ENCODE peak calls at places on chromosomes 1 and 21, in four cellular contexts. C is neural progenitor cell, B is GM23338, Y is mammary epithelial cell. T is an unnamed sample. For H3K4me1, the result is how much of the 10 kb centered on the place peaks cover.

GRCh38 chr1:3297756-3298155 is 156.7 kb upstream of the ARHGEF16 start:
- DNase-seq in C (no peak), B (no peak), Y (no peak), T (no peak)

GRCh38 chr1:24769656-24770651 is 24.7 kb downstream of the CLIC4 start:
- DNase-seq in C (no peak), B (no peak), Y (peak), T (peak)

GRCh38 chr1:155126494-155127104 is 1.1 kb upstream of the EFNA1 start:
- DNase-seq in C (peak), B (peak), Y (no peak), T (peak)

GRCh38 chr1:41802532-41803501 is 115.9 kb downstream of the HIVEP3 start:
- DNase-seq in C (no peak), B (no peak), Y (peak), T (no peak)

GRCh38 chr1:31576201-31576669 is at the start of gene TINAGL1:
- DNase-seq in C (peak), B (peak), Y (peak), T (no peak)

GRCh38 chr1:89660086-89660946 is 27.4 kb downstream of the LRRC8C start:
- DNase-seq in C (no peak), B (no peak), Y (no peak), T (no peak)

GRCh38 chr1:3323021-3323790 is 131.3 kb upstream of the ARHGEF16 start:
- DNase-seq in C (peak), B (no peak), Y (no peak), T (no peak)

GRCh38 chr1:56901720-56902119 is 47.1 kb downstream of the C8A start:
- DNase-seq in C (peak), B (no peak), Y (no peak), T (no peak)

GRCh38 chr1:29420196-29420595 is 183.9 kb downstream of the PTPRU start:
- DNase-seq in C (no peak), B (no peak), Y (no peak), T (no peak)

GRCh38 chr1:87478231-87478630 is 149.6 kb downstream of the LMO4 start:
- DNase-seq in C (peak), B (peak), Y (peak), T (peak)

GRCh38 chr1:116386042-116386441 is 13.0 kb downstream of the ATP1A1 start:
- DNase-seq in C (no peak), B (no peak), Y (no peak), T (no peak)

GRCh38 chr1:209670441-209671082 is 4.7 kb upstream of the G0S2 start:
- DNase-seq in C (no peak), B (no peak), Y (peak), T (no peak)

GRCh38 chr1:69404486-69404885 is 163.2 kb upstream of the LRRC7 start:
- DNase-seq in C (no peak), B (no peak), Y (no peak), T (no peak)

GRCh38 chr1:19533626-19534025 is 48.3 kb upstream of the CAPZB start:
- DNase-seq in C (no peak), B (no peak), Y (no peak), T (no peak)

GRCh38 chr1:12714710-12715500 is 1.0 kb upstream of the AADACL3 start:
- DNase-seq in C (no peak), B (no peak), Y (no peak), T (no peak)

GRCh38 chr1:21012937-21013336 is 163.8 kb downstream of the EIF4G3 start:
- DNase-seq in C (peak), B (no peak), Y (no peak), T (peak)

GRCh38 chr1:226892534-226892895 is 22.1 kb downstream of the PSEN2 start:
- DNase-seq in C (no peak), B (no peak), Y (no peak), T (no peak)

GRCh38 chr1:12556368-12556930 is 61.6 kb downstream of the DHRS3 start:
- DNase-seq in C (peak), B (peak), Y (no peak), T (no peak)

GRCh38 chr1:99546432-99547416 is 99.2 kb upstream of the PALMD start:
- DNase-seq in C (no peak), B (no peak), Y (no peak), T (no peak)

GRCh38 chr1:34057751-34058150 is 107.3 kb downstream of the CSMD2 start:
- DNase-seq in C (no peak), B (no peak), Y (no peak), T (no peak)

GRCh38 chr21:38507374-38507942 is 9.2 kb upstream of the ERG start:
- DNase-seq in C (no peak), B (no peak), Y (no peak), T (no peak)

GRCh38 chr1:228935855-228936727 is 200.8 kb downstream of the RHOU start:
- DNase-seq in C (no peak), B (no peak), Y (no peak), T (no peak)

GRCh38 chr1:175889044-175889443 is 145.6 kb upstream of the TNR start:
- DNase-seq in C (no peak), B (no peak), Y (no peak), T (no peak)

GRCh38 chr1:59976194-59977074 is 49.9 kb upstream of the CYP2J2 start:
- DNase-seq in C (peak), B (peak), Y (peak), T (peak)

GRCh38 chr1:214551436-214552173 is at the start of gene PTPN14:
- DNase-seq in C (peak), B (peak), Y (peak), T (peak)

GRCh38 chr1:111446967-111447892 is 1.8 kb downstream of the WDR77 start:
- DNase-seq in C (no peak), B (no peak), Y (peak), T (no peak)

GRCh38 chr1:178055779-178056471 is 38.0 kb upstream of the RASAL2 start:
- DNase-seq in C (peak), B (no peak), Y (no peak), T (no peak)

GRCh38 chr1:35657851-35658250 is 16.5 kb upstream of the PSMB2 start:
- DNase-seq in C (no peak), B (no peak), Y (no peak), T (no peak)

GRCh38 chr1:172003766-172004530 is 162.7 kb downstream of the DNM3 start:
- DNase-seq in C (no peak), B (no peak), Y (peak), T (no peak)

GRCh38 chr1:225746361-225747179 is 31.1 kb upstream of the SRP9 start:
- DNase-seq in C (peak), B (peak), Y (peak), T (peak)

GRCh38 chr1:221078260-221078965 is 199.2 kb downstream of the HLX start:
- DNase-seq in C (no peak), B (no peak), Y (no peak), T (no peak)

GRCh38 chr1:11802616-11802972 is 3.2 kb downstream of the MTHFR start:
- DNase-seq in C (peak), B (peak), Y (no peak), T (no peak)

GRCh38 chr21:35015435-35016024 is 33.6 kb downstream of the RUNX1 start:
- DNase-seq in C (no peak), B (no peak), Y (no peak), T (no peak)

DNA sequence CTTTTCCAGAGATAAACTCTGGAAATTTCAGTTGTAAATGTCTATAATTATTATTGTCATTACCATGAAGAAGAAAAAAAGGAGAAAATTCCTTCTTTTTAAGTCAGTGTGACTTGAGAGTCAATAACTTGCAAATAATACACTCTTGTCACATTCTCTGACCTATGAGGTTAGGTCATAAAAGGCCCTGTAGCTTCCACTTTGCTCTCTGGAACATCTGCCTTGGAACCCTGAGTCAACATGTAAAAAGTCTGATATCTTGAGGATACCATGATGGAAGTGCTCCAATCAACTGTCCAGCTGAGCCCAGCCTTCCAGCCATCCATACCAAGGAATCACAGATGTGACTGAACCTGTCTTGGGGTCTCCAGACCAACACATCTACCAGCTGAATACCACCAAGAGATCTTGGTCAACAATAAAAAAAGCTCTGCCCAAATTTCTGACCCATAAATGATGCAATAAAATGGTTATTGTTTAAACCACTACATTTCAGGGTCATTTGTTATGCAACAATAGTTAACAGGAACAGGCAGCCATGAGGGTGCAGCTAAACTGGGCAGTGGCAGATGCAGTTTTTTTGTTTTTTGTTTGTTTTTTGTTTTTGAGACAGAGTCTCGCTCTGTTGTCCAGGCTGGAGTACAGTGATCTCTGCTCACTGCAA is 10.3 kb downstream of the DMRTA2 start:
- DNase-seq in C (no peak), B (no peak), Y (no peak), T (no peak)
- H3K27ac ChIP-seq in C (no peak), B (no peak), Y (no peak), T (no peak)

GRCh38 chr1:54402896-54403295 is 3.3 kb downstream of the SSBP3 start:
- DNase-seq in C (no peak), B (no peak), Y (peak), T (no peak)
- H3K4me1 ChIP-seq in C (under half), B (under half), Y (under half), T (under half)

DNA sequence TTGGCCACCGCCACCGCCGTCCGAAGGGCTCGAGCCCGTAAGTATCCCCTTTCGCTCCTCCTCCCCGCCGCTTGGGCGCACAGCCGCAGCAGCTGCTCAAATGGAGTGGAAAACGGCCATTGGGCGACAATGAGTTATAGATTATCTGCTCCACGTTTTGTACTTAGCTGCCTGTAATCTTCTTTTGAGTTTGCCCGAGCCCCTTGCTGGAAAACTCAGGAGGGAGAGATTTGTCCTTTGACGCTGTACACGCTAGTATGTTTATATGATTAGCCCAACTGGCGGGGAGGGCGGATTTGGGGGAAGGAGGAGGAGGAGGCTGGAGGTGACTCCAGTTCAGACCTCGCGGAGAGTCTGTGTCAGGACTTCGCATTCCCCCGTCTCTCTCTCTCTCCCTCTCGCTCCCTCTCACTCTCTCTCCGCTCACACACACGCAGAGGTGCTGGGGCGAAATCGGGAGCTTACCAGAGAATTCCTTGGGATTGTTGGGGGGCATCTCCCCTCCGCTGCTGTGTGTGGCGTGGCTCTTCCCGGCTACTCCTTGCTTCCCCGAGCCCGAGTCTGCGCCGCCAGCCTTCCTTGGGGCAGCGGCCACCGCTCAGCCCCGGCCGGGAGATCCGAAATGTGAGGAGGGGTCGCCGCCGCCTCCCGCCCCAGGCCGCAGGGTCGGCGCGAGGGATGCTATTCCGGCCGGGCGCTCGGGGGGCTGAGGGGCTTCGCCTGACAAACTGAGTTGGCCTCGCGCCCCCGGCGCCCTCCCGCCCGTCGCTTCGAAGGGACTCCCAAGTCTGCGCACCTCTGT is 499 bp downstream of the ADGRL2 start:
- DNase-seq in C (peak), B (peak), Y (peak), T (peak)
- TF ChIP-seq EZH2 in C (no peak), B (no peak), Y (no peak), T (peak)

GRCh38 chr1:14957375-14957774 is 196.2 kb upstream of the TMEM51 start:
- DNase-seq in C (no peak), B (no peak), Y (no peak), T (no peak)
- H3K27ac ChIP-seq in C (no peak), B (no peak), Y (no peak), T (no peak)

T was measured in A673.